ENCODE peak calls at places on chromosomes 5 and 9, in six cellular contexts. One of them, this sample, is unnamed.

GRCh38 chr5:42719034-42719433 is 37.6 kb upstream of the CCDC152 start:
- DNase-seq in activated naive CD4-positive, alpha-beta T cell treated with Interleukin-2 at 50 U/mL for 16 hours: no peak
- DNase-seq in ureter: no peak
- DNase-seq in stromal cell of bone marrow: no peak
- DNase-seq in Jurkat, Clone E6-1: no peak
- DNase-seq in NCI-H1092 treated with DMSO at 0.1 percent for 48 hours: no peak
- DNase-seq in this sample: no peak

GRCh38 chr5:64789457-64789856 is 20.7 kb downstream of the CWC27 start:
- DNase-seq in ureter: no peak
- DNase-seq in NCI-H1092 treated with DMSO at 0.1 percent for 48 hours: no peak
- DNase-seq in activated naive CD4-positive, alpha-beta T cell treated with Interleukin-2 at 50 U/mL for 16 hours: no peak
- DNase-seq in stromal cell of bone marrow: no peak
- DNase-seq in Jurkat, Clone E6-1: no peak
- DNase-seq in this sample: no peak

GRCh38 chr5:149618581-149619248 is 37.4 kb downstream of the ARHGEF37 start:
- DNase-seq in Jurkat, Clone E6-1: peak
- DNase-seq in NCI-H1092 treated with DMSO at 0.1 percent for 48 hours: peak
- DNase-seq in activated naive CD4-positive, alpha-beta T cell treated with Interleukin-2 at 50 U/mL for 16 hours: no peak
- DNase-seq in stromal cell of bone marrow: peak
- DNase-seq in ureter: no peak
- DNase-seq in this sample: peak

GRCh38 chr5:622359-622758 is 10.2 kb downstream of the CEP72 start:
- DNase-seq in NCI-H1092 treated with DMSO at 0.1 percent for 48 hours: no peak
- DNase-seq in activated naive CD4-positive, alpha-beta T cell treated with Interleukin-2 at 50 U/mL for 16 hours: no peak
- DNase-seq in Jurkat, Clone E6-1: no peak
- DNase-seq in ureter: no peak
- DNase-seq in stromal cell of bone marrow: no peak
- DNase-seq in this sample: no peak

GRCh38 chr5:60960591-60960990 is 15.6 kb downstream of the NDUFAF2 start:
- DNase-seq in activated naive CD4-positive, alpha-beta T cell treated with Interleukin-2 at 50 U/mL for 16 hours: no peak
- DNase-seq in stromal cell of bone marrow: peak
- DNase-seq in NCI-H1092 treated with DMSO at 0.1 percent for 48 hours: no peak
- DNase-seq in Jurkat, Clone E6-1: peak
- DNase-seq in ureter: no peak
- DNase-seq in this sample: no peak

GRCh38 chr5:141742866-141743651 is 61.0 kb upstream of the ARAP3 start:
- DNase-seq in NCI-H1092 treated with DMSO at 0.1 percent for 48 hours: peak
- DNase-seq in Jurkat, Clone E6-1: peak
- DNase-seq in ureter: no peak
- DNase-seq in activated naive CD4-positive, alpha-beta T cell treated with Interleukin-2 at 50 U/mL for 16 hours: no peak
- DNase-seq in stromal cell of bone marrow: peak
- DNase-seq in this sample: no peak

GRCh38 chr5:33010851-33011250 is 299.7 kb downstream of the NPR3 start:
- DNase-seq in ureter: no peak
- DNase-seq in activated naive CD4-positive, alpha-beta T cell treated with Interleukin-2 at 50 U/mL for 16 hours: no peak
- DNase-seq in stromal cell of bone marrow: peak
- DNase-seq in Jurkat, Clone E6-1: no peak
- DNase-seq in NCI-H1092 treated with DMSO at 0.1 percent for 48 hours: no peak
- DNase-seq in this sample: no peak

GRCh38 chr9:137224850-137225694 is at the start of gene CYSRT1:
- DNase-seq in NCI-H1092 treated with DMSO at 0.1 percent for 48 hours: no peak
- DNase-seq in activated naive CD4-positive, alpha-beta T cell treated with Interleukin-2 at 50 U/mL for 16 hours: no peak
- DNase-seq in Jurkat, Clone E6-1: no peak
- DNase-seq in stromal cell of bone marrow: no peak
- DNase-seq in ureter: no peak
- DNase-seq in this sample: peak

GRCh38 chr9:23431459-23431858 is 394.6 kb downstream of the ELAVL2 start:
- DNase-seq in NCI-H1092 treated with DMSO at 0.1 percent for 48 hours: no peak
- DNase-seq in Jurkat, Clone E6-1: no peak
- DNase-seq in activated naive CD4-positive, alpha-beta T cell treated with Interleukin-2 at 50 U/mL for 16 hours: no peak
- DNase-seq in stromal cell of bone marrow: no peak
- DNase-seq in ureter: no peak
- DNase-seq in this sample: no peak

GRCh38 chr5:132049559-132049958 is 10.9 kb upstream of the IL3 start:
- DNase-seq in NCI-H1092 treated with DMSO at 0.1 percent for 48 hours: no peak
- DNase-seq in Jurkat, Clone E6-1: no peak
- DNase-seq in ureter: no peak
- DNase-seq in stromal cell of bone marrow: no peak
- DNase-seq in activated naive CD4-positive, alpha-beta T cell treated with Interleukin-2 at 50 U/mL for 16 hours: no peak
- DNase-seq in this sample: no peak